ENCODE peak calls at places on chromosome 20, in eight cellular contexts. A is gastrocnemius medialis, Q is choroid plexus epithelial cell, P is D721Med, V is mucosa of descending colon, W is lower leg skin, Z is prostate gland, N is uterus. B is an unnamed sample.

GRCh38 chr20:20366551-20366895 is 1.4 kb upstream of the INSM1 start:
- DNase-seq in Z (no peak), N (no peak), P (no peak), W (no peak), A (no peak), Q (no peak), V (no peak), B (no peak)

GRCh38 chr20:47066484-47067270 is 172.0 kb downstream of the EYA2 start:
- DNase-seq in A (no peak), P (no peak), Z (no peak), W (peak; percentile 52), Q (peak; percentile 93), N (no peak), V (no peak), B (no peak)

GRCh38 chr20:57959018-57959417 is 249.2 kb upstream of the PMEPA1 start:
- DNase-seq in W (peak; percentile 88), Q (no peak), Z (peak; percentile 81), N (peak; percentile 48), P (no peak), V (no peak), A (no peak), B (no peak)

GRCh38 chr20:43507150-43508080 is at the start of gene L3MBTL1:
- DNase-seq in V (peak; percentile 61), N (no peak), P (peak; percentile 77), A (no peak), W (no peak), Q (peak; percentile 42), Z (peak; percentile 39), B (no peak)

GRCh38 chr20:62884556-62884955 is 22.9 kb upstream of the TCFL5 start:
- DNase-seq in W (no peak), Q (no peak), A (no peak), V (no peak), P (no peak), Z (no peak), N (no peak), B (no peak)

GRCh38 chr20:59075934-59076508 is 33.4 kb upstream of the PRELID3B start:
- DNase-seq in A (no peak), V (no peak), Q (no peak), N (no peak), W (no peak), P (no peak), Z (no peak), B (no peak)

GRCh38 chr20:35199696-35200095 is 26.8 kb upstream of the MMP24 start:
- DNase-seq in N (no peak), V (no peak), P (no peak), W (no peak), A (no peak), Z (no peak), Q (no peak), B (no peak)

GRCh38 chr20:23659989-23660837 is 22.5 kb upstream of the CST3 start:
- DNase-seq in W (peak; percentile 76), Z (no peak), N (no peak), Q (peak; percentile 87), V (no peak), A (peak; percentile 68), P (no peak), B (no peak)

GRCh38 chr20:22601361-22602141 is 17.2 kb upstream of the FOXA2 start:
- DNase-seq in N (no peak), P (no peak), W (no peak), A (no peak), V (no peak), Z (no peak), Q (no peak), B (no peak)

GRCh38 chr20:34586488-34587163 is 28.1 kb downstream of the MAP1LC3A start:
- DNase-seq in N (no peak), Z (no peak), P (no peak), A (no peak), V (no peak), W (no peak), Q (no peak), B (no peak)

GRCh38 chr20:51276331-51276730 is 253.4 kb upstream of the KCNG1 start:
- DNase-seq in P (no peak), N (no peak), Q (no peak), W (no peak), V (no peak), A (no peak), Z (no peak), B (no peak)

DNA sequence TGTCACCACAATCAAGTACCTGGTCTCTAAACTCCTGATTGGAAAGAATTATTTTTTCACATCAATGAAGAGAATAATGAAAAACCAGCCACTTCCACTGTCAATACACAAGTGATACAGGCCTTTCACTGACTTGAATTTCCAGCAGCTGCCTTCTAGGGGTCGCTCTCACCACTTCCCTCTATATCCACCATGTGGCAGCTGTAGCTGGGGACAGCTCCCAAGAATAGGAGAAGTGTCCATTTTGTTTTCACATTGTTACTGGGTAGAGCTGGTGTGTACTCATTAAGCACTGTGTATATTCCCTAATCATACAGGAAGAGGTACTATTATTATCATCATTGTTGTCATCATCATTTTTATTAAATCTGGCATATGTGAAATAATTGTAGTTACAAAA is 438.4 kb upstream of the SPTLC3 start:
- DNase-seq in P (no peak), V (peak; percentile 54), A (no peak), Z (no peak), W (no peak), N (no peak), Q (peak; percentile 11), B (no peak)
- TF ChIP-seq CTCF in P (peak; percentile 41), V (peak; percentile 26), A (no peak), Z (no peak), W (no peak), N (no peak), Q (peak; percentile 48), B (no peak)

GRCh38 chr20:10639051-10639761 is 34.6 kb downstream of the JAG1 start:
- DNase-seq in Q (peak; percentile 31), V (no peak), Z (no peak), N (no peak), P (no peak), W (peak; percentile 80), A (no peak), B (peak; percentile 82)

GRCh38 chr20:10635476-10636208 is 38.2 kb downstream of the JAG1 start:
- DNase-seq in V (no peak), Q (peak; percentile 55), Z (no peak), N (no peak), A (no peak), P (no peak), W (no peak), B (no peak)

GRCh38 chr20:10637062-10637559 is 36.7 kb downstream of the JAG1 start:
- DNase-seq in Z (no peak), P (no peak), N (peak; percentile 45), W (peak; percentile 86), A (peak; percentile 28), V (no peak), Q (peak; percentile 73), B (peak; percentile 79)

GRCh38 chr20:10636326-10636818 is 37.4 kb downstream of the JAG1 start:
- DNase-seq in P (no peak), Z (no peak), Q (peak; percentile 91), W (no peak), V (no peak), N (no peak), A (no peak), B (no peak)

GRCh38 chr20:10637563-10637962 is 36.2 kb downstream of the JAG1 start:
- DNase-seq in P (no peak), Z (no peak), Q (peak; percentile 89), A (no peak), W (peak; percentile 69), V (no peak), N (no peak), B (no peak)
- TF ChIP-seq CTCF in P (no peak), Z (no peak), Q (no peak), A (no peak), W (no peak), V (no peak), N (no peak), B (no peak)

DNA sequence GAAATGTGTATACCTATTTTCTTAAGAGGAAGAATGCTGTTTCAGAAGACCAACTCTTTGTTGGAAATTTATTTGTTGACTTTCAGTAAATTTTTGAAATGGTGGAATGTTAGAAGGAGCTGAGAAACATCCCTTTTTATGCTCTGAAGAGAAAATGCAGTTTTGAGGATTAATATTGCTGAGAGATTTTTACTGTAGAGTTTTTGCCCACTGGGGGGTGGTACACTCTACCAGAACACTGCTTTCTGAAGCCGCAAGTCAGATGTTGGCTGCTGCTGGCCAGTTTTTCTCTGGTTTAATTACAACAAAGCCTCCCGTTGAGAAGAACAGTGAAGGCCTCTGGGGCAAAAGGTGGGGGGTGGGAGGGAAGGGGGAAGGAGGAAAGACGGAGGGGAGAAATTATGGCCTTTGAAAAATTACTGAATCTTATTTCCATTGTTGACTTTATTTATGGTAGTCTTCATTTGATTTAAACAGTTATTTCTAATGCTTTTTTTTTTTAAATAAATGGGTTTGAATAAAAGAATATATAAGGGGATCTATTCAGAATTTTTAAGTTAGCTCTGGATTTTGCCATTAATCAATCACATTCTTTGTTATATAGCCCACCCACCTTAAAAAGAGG is 3.0 kb downstream of the FLRT3 start:
- DNase-seq in V (peak; percentile 16), P (no peak), A (peak; percentile 27), W (no peak), N (peak; percentile 18), Q (peak; percentile 82), Z (peak; percentile 39), B (no peak)
- TF ChIP-seq CTCF in V (no peak), P (peak; percentile 59), A (no peak), W (no peak), N (peak; percentile 36), Q (peak; percentile 72), Z (no peak), B (peak; percentile 20)

DNA sequence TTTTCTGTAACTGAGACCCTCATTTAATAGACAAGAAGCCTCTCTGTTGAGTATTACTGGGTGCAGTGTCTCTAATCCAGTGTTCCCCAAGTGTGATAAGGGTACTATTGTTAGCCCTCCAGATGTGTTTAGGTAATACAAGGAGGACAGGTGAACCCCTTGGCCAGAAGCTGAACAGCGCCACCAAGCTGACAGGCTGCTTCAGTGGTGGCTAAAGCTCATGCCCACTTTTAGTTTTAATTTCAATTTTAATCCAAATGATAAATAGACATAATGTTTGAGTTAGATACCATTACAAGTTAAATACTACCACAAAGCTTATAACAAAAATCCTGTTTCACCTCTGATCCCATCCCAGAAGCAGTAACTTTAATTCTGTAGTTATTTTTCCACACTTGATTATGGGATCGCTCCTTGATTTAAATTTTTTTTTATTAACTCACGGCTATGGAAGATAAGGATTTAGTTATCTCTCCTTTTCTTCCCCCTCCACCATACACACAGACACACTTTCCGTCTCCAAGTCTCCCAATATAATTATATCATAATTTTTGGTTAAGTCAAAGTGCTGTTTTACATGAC is 8.3 kb upstream of the STK35 start:
- DNase-seq in Q (no peak), W (no peak), Z (no peak), A (no peak), N (no peak), V (peak; percentile 45), P (no peak), B (no peak)
- TF ChIP-seq CTCF in Q (peak; percentile 72), W (no peak), Z (peak; percentile 22), A (no peak), N (no peak), V (no peak), P (peak; percentile 60), B (no peak)

GRCh38 chr20:14189794-14190402 is 147.5 kb downstream of the FLRT3 start:
- DNase-seq in Z (peak; percentile 29), N (no peak), A (no peak), Q (peak; percentile 79), P (no peak), V (peak; percentile 59), W (no peak), B (no peak)
- TF ChIP-seq CTCF in Z (peak; percentile 26), N (no peak), A (no peak), Q (peak; percentile 62), P (peak; percentile 60), V (no peak), W (no peak), B (no peak)

B was measured in tibial artery.